ENCODE peak calls at places on chromosomes 1 and 21, in five cellular contexts. R, F, C, B and Q are unnamed samples. For H3K4me1, the result is how much of the 10 kb centered on the place peaks cover.

GRCh38 chr1:222547944-222548671 is at the start of gene HHIPL2:
- DNase-seq in C (no peak), B (no peak), F (no peak), R (no peak), Q (no peak)

GRCh38 chr1:1540015-1540816 is at the start of gene TMEM240:
- DNase-seq in B (peak), F (peak), C (peak), R (peak), Q (peak)

GRCh38 chr1:36834586-36834985 is 199.7 kb downstream of the GRIK3 start:
- DNase-seq in R (no peak), B (no peak), F (no peak), C (no peak), Q (no peak)

GRCh38 chr1:102937401-102937800 is 170.9 kb downstream of the COL11A1 start:
- DNase-seq in C (no peak), B (no peak), F (no peak), R (no peak), Q (no peak)

GRCh38 chr1:19344831-19345230 is 32.7 kb downstream of the SLC66A1 start:
- DNase-seq in B (no peak), R (no peak), F (no peak), C (no peak), Q (no peak)

GRCh38 chr1:39927538-39927937 is 25.8 kb upstream of the MYCL start:
- DNase-seq in C (no peak), R (no peak), B (no peak), F (no peak), Q (no peak)

GRCh38 chr1:224183591-224184312 is 712 bp downstream of the DEGS1 start:
- DNase-seq in F (peak), B (peak), R (peak), C (peak), Q (peak)

GRCh38 chr1:209527993-209528392 is 55.5 kb upstream of the CAMK1G start:
- DNase-seq in F (no peak), R (no peak), B (no peak), C (no peak), Q (no peak)

GRCh38 chr1:101098907-101099306 is 73.3 kb upstream of the DPH5 start:
- DNase-seq in R (no peak), B (no peak), F (no peak), C (no peak), Q (no peak)

GRCh38 chr1:116434849-116435248 is 61.8 kb downstream of the ATP1A1 start:
- DNase-seq in C (no peak), B (no peak), F (no peak), R (no peak), Q (no peak)

GRCh38 chr1:59570524-59570923 is 244.2 kb upstream of the HOOK1 start:
- DNase-seq in C (peak), F (peak), R (peak), B (no peak), Q (no peak)

GRCh38 chr1:50750021-50750619 is 209.9 kb downstream of the FAF1 start:
- DNase-seq in R (no peak), C (no peak), B (no peak), F (peak), Q (no peak)

GRCh38 chr1:55604194-55604593 is 389.0 kb upstream of the USP24 start:
- DNase-seq in R (no peak), C (no peak), F (no peak), B (no peak), Q (no peak)

GRCh38 chr1:158400901-158401300 is 1.6 kb upstream of the OR10T2 start:
- DNase-seq in F (no peak), B (no peak), C (no peak), R (no peak), Q (no peak)

DNA sequence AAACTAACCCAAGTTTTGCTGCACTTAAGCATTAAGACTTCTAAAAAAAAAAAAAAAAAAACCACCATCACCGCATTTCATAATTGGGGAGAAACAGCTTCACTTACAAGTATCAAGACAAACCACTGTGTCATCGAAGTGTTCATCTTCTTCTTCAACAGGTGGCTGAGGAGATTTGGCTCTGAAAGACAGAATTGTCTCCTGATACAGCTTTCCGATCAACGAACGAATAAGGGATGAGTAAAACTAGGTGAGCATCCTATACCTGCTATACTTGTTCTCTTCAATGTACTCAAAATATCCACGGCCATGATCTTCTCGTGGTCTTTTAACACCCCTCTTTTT is 2.0 kb downstream of the HNRNPU start:
- DNase-seq in B (no peak), R (no peak), F (peak), C (no peak), Q (no peak)
- H3K4me1 ChIP-seq in B (under half), R (half or more), F (under half), C (half or more), Q (under half)

GRCh38 chr1:89755593-89755992 is 65.2 kb upstream of the LRRC8D start:
- DNase-seq in F (no peak), C (no peak), R (no peak), B (no peak), Q (no peak)
- H3K4me1 ChIP-seq in F (under half), C (half or more), R (half or more), B (under half), Q (under half)

GRCh38 chr1:183816110-183816509 is 11.2 kb downstream of the RGL1 start:
- DNase-seq in F (no peak), C (no peak), R (no peak), B (no peak), Q (no peak)

GRCh38 chr1:183822081-183822611 is 17.2 kb downstream of the RGL1 start:
- DNase-seq in R (no peak), F (no peak), C (no peak), B (peak), Q (no peak)

GRCh38 chr1:183812686-183813569 is 8.0 kb downstream of the RGL1 start:
- DNase-seq in F (peak), B (no peak), R (no peak), C (no peak), Q (no peak)

GRCh38 chr1:183821309-183822080 is 16.6 kb downstream of the RGL1 start:
- DNase-seq in C (no peak), R (no peak), B (no peak), F (no peak), Q (no peak)

DNA sequence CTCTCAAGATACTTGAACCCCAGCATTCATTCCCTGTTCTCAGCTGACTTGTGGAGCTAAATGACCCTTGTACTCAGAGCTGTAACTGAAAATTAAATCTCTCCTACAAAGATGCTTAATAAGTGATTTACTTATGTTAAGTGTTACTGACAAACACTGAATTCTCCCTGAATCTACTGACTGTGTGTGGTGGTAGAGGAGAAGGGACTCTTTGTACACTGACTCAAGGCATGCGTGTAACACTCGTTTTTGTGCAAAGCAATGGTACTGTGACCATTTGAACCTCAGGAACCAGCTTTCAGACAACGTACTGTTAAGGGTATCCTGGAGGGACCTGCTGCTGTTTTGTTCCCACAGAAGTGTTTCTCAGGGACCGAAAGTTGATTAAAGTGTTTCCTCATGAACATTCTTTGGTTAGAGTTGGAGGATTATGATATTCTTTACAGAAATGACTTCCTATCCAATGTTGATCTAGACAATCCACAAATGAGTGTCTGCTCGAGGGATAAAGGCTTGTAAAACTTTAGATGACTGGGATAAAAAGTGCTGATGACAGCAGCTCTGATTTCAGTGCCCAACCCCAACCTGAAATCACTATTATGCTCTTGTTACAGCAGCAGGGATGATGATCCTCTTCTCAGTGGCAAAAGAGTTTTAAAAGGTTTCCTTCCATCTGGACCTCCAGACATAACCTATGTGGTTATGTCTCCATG is 12.8 kb downstream of the RGL1 start:
- DNase-seq in R (no peak), F (peak), C (no peak), B (no peak), Q (no peak)
- H3K4me1 ChIP-seq in R (under half), F (under half), C (under half), B (under half), Q (under half)

DNA sequence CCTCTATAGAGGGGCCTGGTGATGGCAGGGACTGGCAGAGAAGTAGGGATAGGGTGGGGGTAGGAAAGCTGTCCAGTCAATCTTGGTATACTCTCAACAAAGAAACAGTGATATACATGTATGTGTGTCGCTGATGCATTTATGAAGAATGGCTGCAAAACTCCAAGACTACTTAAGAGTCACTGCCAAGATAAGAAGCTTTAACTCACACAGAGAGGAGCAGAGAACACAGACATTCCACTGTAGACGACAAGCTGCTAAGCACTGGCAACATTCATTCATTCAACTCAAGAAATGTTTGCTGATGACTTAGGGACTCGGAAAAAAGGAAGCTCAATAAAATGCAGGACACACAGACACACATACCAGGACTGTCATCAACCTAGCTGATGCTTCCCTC is 5.5 kb downstream of the CTNNBIP1 start:
- DNase-seq in B (no peak), F (peak), R (no peak), C (no peak), Q (no peak)
- H3K4me1 ChIP-seq in B (under half), F (under half), R (under half), C (under half), Q (under half)

GRCh38 chr21:35027558-35028450 is 21.3 kb downstream of the RUNX1 start:
- DNase-seq in F (no peak), R (peak), B (no peak), C (no peak), Q (no peak)
- H3K4me1 ChIP-seq in F (under half), R (half or more), B (under half), C (half or more), Q (under half)

GRCh38 chr1:23118957-23119792 is 49.5 kb downstream of the LUZP1 start:
- DNase-seq in F (peak), C (peak), R (peak), B (no peak), Q (no peak)
- H3K4me1 ChIP-seq in F (under half), C (under half), R (under half), B (under half), Q (under half)